ENCODE peak calls at places on chromosomes 2 and 18, in ten cellular contexts. L is cardiac muscle cell, O is IMR-90, M is GM23248, R is HCEC 1CT, C is GM04504, G is substantia nigra, S is renal cortical epithelial cell, X is neural crest cell, W is NCI-H774. E is an unnamed sample.

GRCh38 chr2:207422307-207422960 is 107.3 kb upstream of the CREB1 start:
- DNase-seq in L (no peak), O (no peak), M (no peak), R (no peak), C (no peak), G (no peak), S (no peak), X (no peak), W (no peak), E (no peak)

GRCh38 chr18:9992988-9993845 is 79.4 kb downstream of the VAPA start:
- DNase-seq in L (no peak), O (no peak), M (no peak), R (no peak), C (no peak), G (no peak), S (no peak), X (no peak), W (no peak), E (no peak)

GRCh38 chr2:11342561-11343343 is 1.7 kb downstream of the ROCK2 start:
- DNase-seq in L (peak; percentile 49), O (peak; percentile 87), M (peak; percentile 91), R (peak; percentile 82), C (peak; percentile 55), G (no peak), S (peak; percentile 70), X (no peak), W (peak; percentile 21), E (no peak)

GRCh38 chr2:160333324-160334027 is 133.4 kb upstream of the ITGB6 start:
- DNase-seq in L (no peak), O (no peak), M (no peak), R (no peak), C (no peak), G (no peak), S (no peak), X (no peak), W (no peak), E (no peak)

GRCh38 chr2:212548459-212548815 is 9.8 kb upstream of the ERBB4 start:
- DNase-seq in L (peak; percentile 68), O (peak; percentile 28), M (peak; percentile 67), R (peak; percentile 59), C (peak; percentile 16), G (no peak), S (peak; percentile 59), X (peak; percentile 28), W (no peak), E (no peak)

GRCh38 chr18:54296017-54296416 is 26.7 kb downstream of the POLI start:
- DNase-seq in L (peak; percentile 49), O (peak; percentile 32), M (peak; percentile 22), R (peak; percentile 10), C (no peak), G (no peak), S (peak; percentile 40), X (no peak), W (no peak), E (no peak)

GRCh38 chr2:1162768-1163584 is 212.3 kb downstream of the SNTG2 start:
- DNase-seq in L (no peak), O (no peak), M (no peak), R (no peak), C (no peak), G (no peak), S (peak; percentile 36), X (no peak), W (no peak), E (no peak)

GRCh38 chr2:181790716-181791649 is 100.5 kb upstream of the ITPRID2 start:
- DNase-seq in L (no peak), O (peak; percentile 99), M (peak; percentile 95), R (peak; percentile 99), C (peak; percentile 73), G (no peak), S (peak; percentile 99), X (no peak), W (no peak), E (no peak)

GRCh38 chr2:165522746-165523145 is 53.2 kb downstream of the CSRNP3 start:
- DNase-seq in L (no peak), O (no peak), M (no peak), R (no peak), C (no peak), G (no peak), S (no peak), X (no peak), W (no peak), E (no peak)

GRCh38 chr2:235737396-235737795 is 243.6 kb downstream of the AGAP1 start:
- DNase-seq in L (no peak), O (no peak), M (no peak), R (no peak), C (no peak), G (no peak), S (no peak), X (no peak), W (no peak), E (no peak)

GRCh38 chr2:205700331-205701132 is 18.2 kb downstream of the NRP2 start:
- DNase-seq in L (no peak), O (peak; percentile 90), M (peak; percentile 92), R (peak; percentile 88), C (peak; percentile 53), G (no peak), S (peak; percentile 96), X (no peak), W (no peak), E (no peak)

GRCh38 chr2:229269986-229270385 is 1.1 kb downstream of the PID1 start:
- DNase-seq in L (no peak), O (no peak), M (peak; percentile 36), R (no peak), C (no peak), G (no peak), S (no peak), X (no peak), W (no peak), E (no peak)

GRCh38 chr2:135563793-135564192 is 32.5 kb downstream of the R3HDM1 start:
- DNase-seq in L (no peak), O (peak; percentile 54), M (peak; percentile 7), R (peak; percentile 57), C (no peak), G (no peak), S (no peak), X (no peak), W (no peak), E (no peak)

GRCh38 chr2:217826505-217826904 is 176.3 kb downstream of the TNS1 start:
- DNase-seq in L (no peak), O (no peak), M (peak; percentile 39), R (no peak), C (no peak), G (no peak), S (no peak), X (no peak), W (no peak), E (no peak)

GRCh38 chr2:103132536-103133217 is 370.8 kb downstream of the TMEM182 start:
- DNase-seq in L (no peak), O (no peak), M (no peak), R (no peak), C (no peak), G (no peak), S (no peak), X (no peak), W (no peak), E (no peak)